ENCODE peak calls at places on chromosomes 12 and 14, in seven cellular contexts. T is left ventricle myocardium superior; O is amniotic stem cell; P is mucosa of descending colon; G is WERI-Rb-1; L is stimulated activated CD4-positive, alpha-beta T cell treated with anti-CD3 and anti-CD28 coated beads, TNF-alpha, amount 100 ng/mL, for 4 hours; X is activated CD8-positive, alpha-beta memory T cell treated with anti-CD3 and anti-CD28 coated beads for 24 hours. C is an unnamed sample.

GRCh38 chr14:101056446-101056845 is 152.9 kb upstream of the RTL1 start:
- DNase-seq in T (no peak), O (no peak), P (no peak), G (no peak), L (no peak), X (no peak), C (no peak)

GRCh38 chr14:104318558-104319488 is 180.4 kb downstream of the KIF26A start:
- DNase-seq in T (peak), O (no peak), P (no peak), G (no peak), L (no peak), X (no peak), C (no peak)

GRCh38 chr12:31362115-31362758 is 36.3 kb upstream of the SINHCAF start:
- DNase-seq in T (no peak), O (no peak), P (peak), G (peak), L (no peak), X (peak), C (no peak)

GRCh38 chr14:32019271-32019670 is 57.8 kb upstream of the ARHGAP5 start:
- DNase-seq in T (no peak), O (no peak), P (no peak), G (no peak), L (no peak), X (no peak), C (no peak)

GRCh38 chr14:103542545-103543088 is 13.6 kb downstream of the TRMT61A start:
- DNase-seq in T (peak), O (no peak), P (no peak), G (peak), L (no peak), X (no peak), C (peak)

GRCh38 chr12:53224268-53224896 is 7.6 kb downstream of the RARG start:
- DNase-seq in T (no peak), O (no peak), P (peak), G (peak), L (no peak), X (no peak), C (no peak)

GRCh38 chr14:75379930-75380270 is 47.9 kb upstream of the JDP2 start:
- DNase-seq in T (no peak), O (no peak), P (no peak), G (no peak), L (no peak), X (no peak), C (no peak)

GRCh38 chr12:108129017-108129812 is at the start of gene WSCD2:
- DNase-seq in T (peak), O (no peak), P (peak), G (peak), L (no peak), X (no peak), C (peak)

GRCh38 chr14:22190411-22191191 is 398.4 kb downstream of the DAD1 start:
- DNase-seq in T (no peak), O (no peak), P (no peak), G (no peak), L (no peak), X (no peak), C (no peak)

GRCh38 chr12:131383741-131384543 is 326.9 kb upstream of the SFSWAP start:
- DNase-seq in T (no peak), O (no peak), P (no peak), G (no peak), L (no peak), X (no peak), C (peak)

GRCh38 chr14:61147898-61148549 is 133.1 kb downstream of the TMEM30B start:
- DNase-seq in T (peak), O (peak), P (no peak), G (no peak), L (no peak), X (no peak), C (peak)

GRCh38 chr14:21978184-21978998 is 304.8 kb upstream of the OR4E1 start:
- DNase-seq in T (peak), O (no peak), P (peak), G (peak), L (no peak), X (peak), C (no peak)

GRCh38 chr14:92277031-92277430 is 45.9 kb upstream of the SLC24A4 start:
- DNase-seq in T (no peak), O (no peak), P (no peak), G (no peak), L (no peak), X (no peak), C (no peak)

C was measured in kidney.